ENCODE peak calls at places on chromosomes 4 and X, in ten cellular contexts. One of them, this sample, is unnamed.
A peak's percentile ranks its signal among the peaks of the same experiment; 100 is the strongest.

GRCh38 chr4:137659431-137659830 is 127.1 kb upstream of the PCDH18 start:
- DNase-seq in iris pigment epithelial cell: peak; percentile 35
- DNase-seq in H7: no peak
- DNase-seq in GM12878: no peak
- DNase-seq in EL: peak; percentile 65
- DNase-seq in AG04450: no peak
- DNase-seq in nephron progenitor cell: no peak
- DNase-seq in activated effector memory CD4-positive, alpha-beta T cell treated with anti-CD3 and anti-CD28 coated beads, Interleukin-2, amount 50 U/mL, for 16 hours: no peak
- DNase-seq in A549: no peak
- DNase-seq in omental fat pad: no peak
- DNase-seq in this sample: no peak

GRCh38 chrX:78075787-78076389 is 28.2 kb upstream of the PGK1 start:
- DNase-seq in iris pigment epithelial cell: no peak
- DNase-seq in H7: no peak
- DNase-seq in GM12878: no peak
- DNase-seq in EL: no peak
- DNase-seq in AG04450: no peak
- DNase-seq in nephron progenitor cell: no peak
- DNase-seq in activated effector memory CD4-positive, alpha-beta T cell treated with anti-CD3 and anti-CD28 coated beads, Interleukin-2, amount 50 U/mL, for 16 hours: no peak
- DNase-seq in A549: no peak
- DNase-seq in omental fat pad: no peak
- DNase-seq in this sample: no peak

GRCh38 chrX:97743014-97743413 is 859.3 kb downstream of the RPA4 start:
- DNase-seq in iris pigment epithelial cell: no peak
- DNase-seq in H7: no peak
- DNase-seq in GM12878: no peak
- DNase-seq in EL: no peak
- DNase-seq in AG04450: no peak
- DNase-seq in nephron progenitor cell: peak; percentile 3
- DNase-seq in activated effector memory CD4-positive, alpha-beta T cell treated with anti-CD3 and anti-CD28 coated beads, Interleukin-2, amount 50 U/mL, for 16 hours: no peak
- DNase-seq in A549: no peak
- DNase-seq in omental fat pad: no peak
- DNase-seq in this sample: no peak

GRCh38 chrX:12973561-12974216 is 1.2 kb upstream of the TMSB4X start:
- DNase-seq in iris pigment epithelial cell: no peak
- DNase-seq in H7: no peak
- DNase-seq in GM12878: no peak
- DNase-seq in EL: no peak
- DNase-seq in AG04450: no peak
- DNase-seq in nephron progenitor cell: no peak
- DNase-seq in activated effector memory CD4-positive, alpha-beta T cell treated with anti-CD3 and anti-CD28 coated beads, Interleukin-2, amount 50 U/mL, for 16 hours: peak; percentile 80
- DNase-seq in A549: no peak
- DNase-seq in omental fat pad: no peak
- DNase-seq in this sample: peak; percentile 8

GRCh38 chrX:74593593-74593992 is 20.8 kb downstream of the RLIM start:
- DNase-seq in iris pigment epithelial cell: peak; percentile 59
- DNase-seq in H7: no peak
- DNase-seq in GM12878: no peak
- DNase-seq in EL: no peak
- DNase-seq in AG04450: no peak
- DNase-seq in nephron progenitor cell: no peak
- DNase-seq in activated effector memory CD4-positive, alpha-beta T cell treated with anti-CD3 and anti-CD28 coated beads, Interleukin-2, amount 50 U/mL, for 16 hours: no peak
- DNase-seq in A549: no peak
- DNase-seq in omental fat pad: no peak
- DNase-seq in this sample: no peak

GRCh38 chr4:41203841-41204240 is 10.5 kb downstream of the APBB2 start:
- DNase-seq in iris pigment epithelial cell: no peak
- DNase-seq in H7: no peak
- DNase-seq in GM12878: no peak
- DNase-seq in EL: no peak
- DNase-seq in AG04450: no peak
- DNase-seq in nephron progenitor cell: no peak
- DNase-seq in activated effector memory CD4-positive, alpha-beta T cell treated with anti-CD3 and anti-CD28 coated beads, Interleukin-2, amount 50 U/mL, for 16 hours: no peak
- DNase-seq in A549: no peak
- DNase-seq in omental fat pad: no peak
- DNase-seq in this sample: no peak

GRCh38 chrX:120653000-120653399 is 23.1 kb upstream of the C1GALT1C1 start:
- DNase-seq in iris pigment epithelial cell: no peak
- DNase-seq in H7: no peak
- DNase-seq in GM12878: no peak
- DNase-seq in EL: no peak
- DNase-seq in AG04450: no peak
- DNase-seq in nephron progenitor cell: no peak
- DNase-seq in activated effector memory CD4-positive, alpha-beta T cell treated with anti-CD3 and anti-CD28 coated beads, Interleukin-2, amount 50 U/mL, for 16 hours: no peak
- DNase-seq in A549: no peak
- DNase-seq in omental fat pad: no peak
- DNase-seq in this sample: no peak

GRCh38 chr4:108013955-108014354 is 24.3 kb downstream of the HADH start:
- DNase-seq in iris pigment epithelial cell: no peak
- DNase-seq in H7: no peak
- DNase-seq in GM12878: no peak
- DNase-seq in EL: no peak
- DNase-seq in AG04450: no peak
- DNase-seq in nephron progenitor cell: no peak
- DNase-seq in activated effector memory CD4-positive, alpha-beta T cell treated with anti-CD3 and anti-CD28 coated beads, Interleukin-2, amount 50 U/mL, for 16 hours: no peak
- DNase-seq in A549: no peak
- DNase-seq in omental fat pad: no peak
- DNase-seq in this sample: no peak

GRCh38 chrX:119605398-119605738 is 856 bp downstream of the NKRF start:
- DNase-seq in iris pigment epithelial cell: peak; percentile 3
- DNase-seq in H7: peak; percentile 67
- DNase-seq in GM12878: no peak
- DNase-seq in EL: peak; percentile 20
- DNase-seq in AG04450: no peak
- DNase-seq in nephron progenitor cell: peak; percentile 5
- DNase-seq in activated effector memory CD4-positive, alpha-beta T cell treated with anti-CD3 and anti-CD28 coated beads, Interleukin-2, amount 50 U/mL, for 16 hours: no peak
- DNase-seq in A549: peak; percentile 28
- DNase-seq in omental fat pad: no peak
- DNase-seq in this sample: no peak

GRCh38 chr4:121789960-121790829 is 10.9 kb upstream of the EXOSC9 start:
- DNase-seq in iris pigment epithelial cell: peak; percentile 85
- DNase-seq in H7: no peak
- DNase-seq in GM12878: no peak
- DNase-seq in EL: peak; percentile 81
- DNase-seq in AG04450: peak; percentile 24
- DNase-seq in nephron progenitor cell: no peak
- DNase-seq in activated effector memory CD4-positive, alpha-beta T cell treated with anti-CD3 and anti-CD28 coated beads, Interleukin-2, amount 50 U/mL, for 16 hours: no peak
- DNase-seq in A549: no peak
- DNase-seq in omental fat pad: no peak
- DNase-seq in this sample: no peak

GRCh38 chr4:165537028-165537648 is 158.3 kb downstream of the CPE start:
- DNase-seq in iris pigment epithelial cell: peak; percentile 50
- DNase-seq in H7: peak; percentile 9
- DNase-seq in GM12878: no peak
- DNase-seq in EL: peak; percentile 45
- DNase-seq in AG04450: no peak
- DNase-seq in nephron progenitor cell: peak; percentile 17
- DNase-seq in activated effector memory CD4-positive, alpha-beta T cell treated with anti-CD3 and anti-CD28 coated beads, Interleukin-2, amount 50 U/mL, for 16 hours: no peak
- DNase-seq in A549: peak; percentile 13
- DNase-seq in omental fat pad: no peak
- DNase-seq in this sample: no peak

GRCh38 chrX:23666282-23666681 is 1.0 kb upstream of the PRDX4 start:
- DNase-seq in iris pigment epithelial cell: no peak
- DNase-seq in H7: peak; percentile 52
- DNase-seq in GM12878: no peak
- DNase-seq in EL: no peak
- DNase-seq in AG04450: no peak
- DNase-seq in nephron progenitor cell: no peak
- DNase-seq in activated effector memory CD4-positive, alpha-beta T cell treated with anti-CD3 and anti-CD28 coated beads, Interleukin-2, amount 50 U/mL, for 16 hours: no peak
- DNase-seq in A549: no peak
- DNase-seq in omental fat pad: no peak
- DNase-seq in this sample: no peak

GRCh38 chr4:77332696-77333270 is 175.8 kb downstream of the CCNG2 start:
- DNase-seq in iris pigment epithelial cell: peak; percentile 3
- DNase-seq in H7: no peak
- DNase-seq in GM12878: no peak
- DNase-seq in EL: no peak
- DNase-seq in AG04450: no peak
- DNase-seq in nephron progenitor cell: no peak
- DNase-seq in activated effector memory CD4-positive, alpha-beta T cell treated with anti-CD3 and anti-CD28 coated beads, Interleukin-2, amount 50 U/mL, for 16 hours: no peak
- DNase-seq in A549: no peak
- DNase-seq in omental fat pad: no peak
- DNase-seq in this sample: no peak

GRCh38 chrX:4670606-4671005 is 957.2 kb upstream of the PRKX start:
- DNase-seq in iris pigment epithelial cell: no peak
- DNase-seq in H7: no peak
- DNase-seq in GM12878: no peak
- DNase-seq in EL: no peak
- DNase-seq in AG04450: no peak
- DNase-seq in nephron progenitor cell: no peak
- DNase-seq in activated effector memory CD4-positive, alpha-beta T cell treated with anti-CD3 and anti-CD28 coated beads, Interleukin-2, amount 50 U/mL, for 16 hours: no peak
- DNase-seq in A549: no peak
- DNase-seq in omental fat pad: no peak
- DNase-seq in this sample: no peak

GRCh38 chr4:145956288-145956890 is 17.8 kb upstream of the ZNF827 start:
- DNase-seq in iris pigment epithelial cell: peak; percentile 51
- DNase-seq in H7: peak; percentile 33
- DNase-seq in GM12878: no peak
- DNase-seq in EL: peak; percentile 39
- DNase-seq in AG04450: no peak
- DNase-seq in nephron progenitor cell: peak; percentile 49
- DNase-seq in activated effector memory CD4-positive, alpha-beta T cell treated with anti-CD3 and anti-CD28 coated beads, Interleukin-2, amount 50 U/mL, for 16 hours: no peak
- DNase-seq in A549: no peak
- DNase-seq in omental fat pad: no peak
- DNase-seq in this sample: peak; percentile 3

GRCh38 chrX:66634272-66634671 is 4.6 kb downstream of the EDA2R start:
- DNase-seq in iris pigment epithelial cell: peak; percentile 35
- DNase-seq in H7: no peak
- DNase-seq in GM12878: no peak
- DNase-seq in EL: peak; percentile 24
- DNase-seq in AG04450: no peak
- DNase-seq in nephron progenitor cell: no peak
- DNase-seq in activated effector memory CD4-positive, alpha-beta T cell treated with anti-CD3 and anti-CD28 coated beads, Interleukin-2, amount 50 U/mL, for 16 hours: no peak
- DNase-seq in A549: no peak
- DNase-seq in omental fat pad: no peak
- DNase-seq in this sample: no peak

GRCh38 chr4:8308856-8309771 is 39.6 kb downstream of the HTRA3 start:
- DNase-seq in iris pigment epithelial cell: peak; percentile 58
- DNase-seq in H7: no peak
- DNase-seq in GM12878: no peak
- DNase-seq in EL: no peak
- DNase-seq in AG04450: peak; percentile 23
- DNase-seq in nephron progenitor cell: no peak
- DNase-seq in activated effector memory CD4-positive, alpha-beta T cell treated with anti-CD3 and anti-CD28 coated beads, Interleukin-2, amount 50 U/mL, for 16 hours: peak; percentile 55
- DNase-seq in A549: no peak
- DNase-seq in omental fat pad: no peak
- DNase-seq in this sample: no peak